ENCODE peak calls at places on chromosomes 3 and 15, in four cellular contexts. Q is K562, M is tibial artery, I is body of pancreas. A is an unnamed sample. For H3K4me1, the result is how much of the 10 kb centered on the place peaks cover.

GRCh38 chr3:52072471-52072870 is 16.1 kb upstream of the DUSP7 start:
- DNase-seq in Q (no peak), M (no peak), I (no peak), A (no peak)

GRCh38 chr3:160480931-160481330 is 31.3 kb upstream of the TRIM59 start:
- DNase-seq in Q (peak), M (no peak), I (no peak), A (no peak)

GRCh38 chr15:101045835-101046691 is 126.9 kb downstream of the LRRK1 start:
- DNase-seq in Q (no peak), M (peak), I (no peak), A (peak)

GRCh38 chr3:193016437-193016887 is 98.8 kb upstream of the MB21D2 start:
- DNase-seq in Q (no peak), M (no peak), I (peak), A (no peak)

GRCh38 chr15:41128174-41128902 is 12.3 kb upstream of the INO80 start:
- DNase-seq in Q (no peak), M (no peak), I (no peak), A (no peak)

GRCh38 chr15:62900071-62900812 is 142.3 kb upstream of the TPM1 start:
- DNase-seq in Q (no peak), M (no peak), I (no peak), A (no peak)

GRCh38 chr3:196198771-196199753 is 12.1 kb downstream of the ZDHHC19 start:
- DNase-seq in Q (no peak), M (no peak), I (no peak), A (no peak)

GRCh38 chr15:93073465-93073952 is 15.5 kb downstream of the RGMA start:
- DNase-seq in Q (no peak), M (no peak), I (no peak), A (no peak)

GRCh38 chr3:114519415-114519814 is 225.6 kb downstream of the TIGIT start:
- DNase-seq in Q (no peak), M (no peak), I (peak), A (no peak)

GRCh38 chr15:66065325-66065724 is 188.2 kb downstream of the MEGF11 start:
- DNase-seq in Q (no peak), M (no peak), I (no peak), A (no peak)

GRCh38 chr3:133820889-133821675 is 15.5 kb downstream of the SRPRB start:
- DNase-seq in Q (no peak), M (no peak), I (no peak), A (no peak)

GRCh38 chr3:68172039-68172438 is 517.6 kb upstream of the SUCLG2 start:
- DNase-seq in Q (no peak), M (no peak), I (no peak), A (no peak)

GRCh38 chr3:53646723-53647122 is 152.3 kb downstream of the CACNA1D start:
- DNase-seq in Q (no peak), M (no peak), I (no peak), A (no peak)

GRCh38 chr3:155392138-155392537 is 98.7 kb upstream of the STRIT1 start:
- DNase-seq in Q (no peak), M (no peak), I (no peak), A (no peak)

GRCh38 chr3:138450704-138451424 is 16.4 kb downstream of the ESYT3 start:
- DNase-seq in Q (no peak), M (peak), I (no peak), A (no peak)

GRCh38 chr3:140093742-140094141 is 158.8 kb downstream of the CLSTN2 start:
- DNase-seq in Q (no peak), M (peak), I (peak), A (peak)

GRCh38 chr3:137134431-137134830 is 176.6 kb downstream of the IL20RB start:
- DNase-seq in Q (no peak), M (no peak), I (no peak), A (no peak)

GRCh38 chr15:79463043-79463780 is 31.1 kb downstream of the MINAR1 start:
- DNase-seq in Q (no peak), M (no peak), I (peak), A (no peak)

GRCh38 chr15:29972051-29972450 is 110.7 kb upstream of the GOLGA8J start:
- DNase-seq in Q (no peak), M (no peak), I (no peak), A (no peak)

GRCh38 chr3:129343643-129344360 is 65.1 kb downstream of the HMCES start:
- DNase-seq in Q (peak), M (no peak), I (peak), A (no peak)

GRCh38 chr3:181722156-181722555 is 10.4 kb downstream of the SOX2 start:
- DNase-seq in Q (no peak), M (no peak), I (no peak), A (no peak)

GRCh38 chr3:16090013-16090412 is 84.5 kb upstream of the GALNT15 start:
- DNase-seq in Q (no peak), M (no peak), I (no peak), A (no peak)

GRCh38 chr15:43776101-43776717 is 557 bp downstream of the ELL3 start:
- DNase-seq in Q (peak), M (no peak), I (peak), A (no peak)

GRCh38 chr3:54863366-54863765 is 64.5 kb downstream of the LRTM1 start:
- DNase-seq in Q (no peak), M (no peak), I (no peak), A (no peak)

GRCh38 chr3:27279153-27279552 is 90.0 kb downstream of the NEK10 start:
- DNase-seq in Q (no peak), M (no peak), I (peak), A (no peak)

GRCh38 chr15:31871887-31872281 is 158.4 kb upstream of the CHRNA7 start:
- DNase-seq in Q (no peak), M (no peak), I (no peak), A (no peak)

GRCh38 chr15:31867536-31868442 is 162.5 kb upstream of the CHRNA7 start:
- DNase-seq in Q (peak), M (no peak), I (peak), A (no peak)

GRCh38 chr15:31869640-31870335 is 160.5 kb upstream of the CHRNA7 start:
- DNase-seq in Q (no peak), M (no peak), I (peak), A (no peak)

GRCh38 chr15:31871159-31871886 is 159.0 kb upstream of the CHRNA7 start:
- DNase-seq in Q (peak), M (no peak), I (peak), A (no peak)

GRCh38 chr15:31870336-31871158 is 159.8 kb upstream of the CHRNA7 start:
- DNase-seq in Q (peak), M (peak), I (peak), A (peak)
- H3K4me3 ChIP-seq in Q (peak), M (peak), I (no peak), A (peak)

DNA sequence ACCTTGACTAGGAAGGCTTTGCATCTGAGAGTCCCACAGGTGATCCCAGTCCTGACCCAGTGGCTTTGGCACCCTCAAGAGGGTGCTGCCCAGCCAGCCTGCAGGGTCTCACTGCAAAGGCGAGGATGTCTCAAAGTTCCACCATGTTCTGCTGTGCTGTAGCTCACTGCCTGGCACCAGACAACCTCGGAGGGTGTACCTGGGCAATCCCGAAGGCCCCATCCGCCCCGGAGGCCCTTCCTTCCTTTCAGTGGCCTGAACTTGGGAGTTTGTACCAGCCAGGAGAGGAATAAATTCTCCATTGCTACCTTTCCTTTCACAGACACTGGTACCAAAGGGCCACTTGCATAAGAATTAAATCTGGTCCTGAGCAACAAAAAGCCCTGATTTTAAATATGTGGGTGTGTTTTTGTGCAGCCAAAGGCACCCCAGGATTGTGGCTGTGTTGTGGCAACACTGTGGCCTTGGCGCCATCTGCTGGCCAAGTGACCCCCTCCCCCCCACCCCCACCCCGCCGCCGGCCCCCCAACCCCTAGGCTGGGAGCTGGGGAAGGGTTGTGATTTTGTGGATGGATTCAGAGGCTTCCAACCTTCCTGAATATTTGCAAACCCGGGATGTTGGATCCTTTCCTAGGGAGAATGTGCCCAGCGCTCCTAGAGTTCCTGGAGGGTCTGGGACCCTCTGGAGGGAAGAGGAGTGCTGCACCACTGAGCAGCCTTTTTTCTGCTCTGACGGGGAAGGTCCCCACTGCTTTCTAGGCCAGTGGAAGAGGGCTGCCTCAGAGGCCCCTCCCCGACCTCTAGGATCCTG is 9.7 kb upstream of the PTPN23 start:
- DNase-seq in Q (peak), M (no peak), I (no peak), A (no peak)
- TF ChIP-seq CTCF in Q (peak), M (peak), I (no peak), A (peak)

DNA sequence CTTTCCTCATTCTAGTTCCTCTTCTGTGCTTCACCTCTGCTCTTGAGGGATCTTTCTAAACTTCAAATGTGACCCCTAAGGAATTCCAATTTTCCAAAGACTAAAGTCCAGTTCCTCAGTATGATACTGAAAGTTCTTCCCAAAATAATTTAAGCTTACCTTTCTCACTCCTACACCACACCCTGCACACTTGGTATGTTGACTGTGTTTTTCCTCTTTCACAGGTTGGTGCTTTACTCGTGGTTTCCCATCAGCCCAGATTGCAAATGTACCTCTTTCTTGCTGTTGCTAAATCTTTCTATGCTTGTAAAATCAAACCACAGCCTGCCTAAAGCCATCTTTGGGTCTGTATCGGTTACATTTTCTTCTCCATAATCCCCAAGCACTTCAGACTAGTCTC is 30.5 kb upstream of the CLDN16 start:
- DNase-seq in Q (no peak), M (no peak), I (no peak), A (no peak)
- H3K4me1 ChIP-seq in Q (under half), M (under half), I (under half), A (under half)

GRCh38 chr15:23647421-23648375 is at the start of gene MAGEL2:
- DNase-seq in Q (no peak), M (no peak), I (no peak), A (no peak)
- H3K4me3 ChIP-seq in Q (no peak), M (peak), I (no peak), A (no peak)

DNA sequence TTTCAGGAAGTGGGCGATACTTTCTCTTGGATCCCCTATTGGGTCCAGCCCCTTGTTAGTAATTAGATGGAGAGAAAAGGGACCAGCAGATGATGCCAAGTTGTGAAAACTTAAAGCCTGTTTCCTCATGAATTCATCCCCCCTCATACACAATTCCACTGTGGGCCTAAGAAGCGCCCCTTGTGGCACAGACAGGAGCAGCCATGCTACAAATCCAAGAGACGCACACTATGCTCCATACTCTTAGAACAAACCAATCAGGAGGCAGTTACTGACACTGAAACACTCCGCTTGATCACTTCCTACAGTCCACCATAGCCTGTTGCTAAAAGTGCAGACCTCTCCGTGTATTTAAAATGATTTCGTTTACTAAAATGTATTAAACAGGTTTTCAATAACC is 111.3 kb upstream of the ARRDC4 start:
- DNase-seq in Q (no peak), M (no peak), I (no peak), A (no peak)
- TF ChIP-seq CTCF in Q (peak), M (no peak), I (no peak), A (no peak)